ENCODE peak calls at places on chromosomes 7 and 10, in five cellular contexts. I is colonic mucosa, Y is IMR-90, V is uterus, W is ascending aorta. J is an unnamed sample.
A peak's percentile ranks its signal among the peaks of the same experiment; 100 is the strongest.

GRCh38 chr7:77538186-77538907 is 1.3 kb downstream of the PTPN12 start:
- DNase-seq in I (peak; percentile 93), Y (peak; percentile 93), V (peak; percentile 90), W (peak; percentile 94), J (peak; percentile 80)

GRCh38 chr10:117631276-117632151 is 89.0 kb downstream of the EMX2 start:
- DNase-seq in I (no peak), Y (no peak), V (peak; percentile 52), W (no peak), J (no peak)

GRCh38 chr10:42866115-42866995 is 83.8 kb downstream of the BMS1 start:
- DNase-seq in I (peak; percentile 64), Y (peak; percentile 64), V (peak; percentile 28), W (no peak), J (no peak)

GRCh38 chr7:28037220-28038010 is 143.2 kb downstream of the JAZF1 start:
- DNase-seq in I (no peak), Y (peak; percentile 98), V (peak; percentile 29), W (no peak), J (no peak)

GRCh38 chr10:98173258-98173657 is 38.8 kb downstream of the R3HCC1L start:
- DNase-seq in I (no peak), Y (no peak), V (no peak), W (no peak), J (no peak)

GRCh38 chr7:54278847-54279246 is 263.3 kb upstream of the VSTM2A start:
- DNase-seq in I (no peak), Y (no peak), V (no peak), W (no peak), J (no peak)

GRCh38 chr10:65341323-65341922 is 1584.4 kb upstream of the LRRTM3 start:
- DNase-seq in I (no peak), Y (no peak), V (no peak), W (no peak), J (no peak)

GRCh38 chr10:6232225-6232807 is 29.6 kb downstream of the PFKFB3 start:
- DNase-seq in I (no peak), Y (no peak), V (no peak), W (no peak), J (no peak)

GRCh38 chr10:35643976-35644799 is 2.1 kb upstream of the FZD8 start:
- DNase-seq in I (peak; percentile 34), Y (no peak), V (no peak), W (no peak), J (no peak)

GRCh38 chr7:155038335-155038734 is 31.8 kb upstream of the HTR5A start:
- DNase-seq in I (no peak), Y (no peak), V (no peak), W (no peak), J (no peak)

GRCh38 chr7:39651262-39651661 is 27.9 kb downstream of the RALA start:
- DNase-seq in I (no peak), Y (peak; percentile 83), V (no peak), W (no peak), J (no peak)

GRCh38 chr7:123622660-123623386 is 21.2 kb downstream of the ASB15 start:
- DNase-seq in I (peak; percentile 19), Y (no peak), V (no peak), W (no peak), J (no peak)

GRCh38 chr7:106664343-106664742 is 3.4 kb upstream of the CCDC71L start:
- DNase-seq in I (no peak), Y (no peak), V (no peak), W (no peak), J (no peak)

GRCh38 chr7:35761882-35762720 is 38.8 kb upstream of the SEPTIN7 start:
- DNase-seq in I (no peak), Y (peak; percentile 82), V (no peak), W (no peak), J (no peak)

GRCh38 chr10:78306358-78306757 is 272.7 kb downstream of the RPS24 start:
- DNase-seq in I (peak; percentile 13), Y (no peak), V (no peak), W (peak; percentile 38), J (no peak)

GRCh38 chr7:52634996-52635395 is 400.4 kb upstream of the POM121L12 start:
- DNase-seq in I (no peak), Y (no peak), V (no peak), W (no peak), J (no peak)

GRCh38 chr7:45123913-45124312 is 12.4 kb upstream of the TBRG4 start:
- DNase-seq in I (no peak), Y (no peak), V (no peak), W (no peak), J (no peak)

GRCh38 chr7:148398844-148399365 is 191.7 kb upstream of the C7orf33 start:
- DNase-seq in I (no peak), Y (no peak), V (no peak), W (no peak), J (no peak)

GRCh38 chr10:4763960-4764428 is 62.0 kb upstream of the AKR1E2 start:
- DNase-seq in I (no peak), Y (peak; percentile 87), V (no peak), W (no peak), J (no peak)

GRCh38 chr7:137774793-137775201 is 72.0 kb downstream of the DGKI start:
- DNase-seq in I (no peak), Y (peak; percentile 61), V (no peak), W (no peak), J (no peak)

GRCh38 chr7:46791180-46791579 is 790.7 kb downstream of the TNS3 start:
- DNase-seq in I (no peak), Y (no peak), V (no peak), W (no peak), J (no peak)

GRCh38 chr7:116393654-116394053 is 105.9 kb upstream of the CAV2 start:
- DNase-seq in I (no peak), Y (peak; percentile 49), V (peak; percentile 44), W (no peak), J (no peak)

GRCh38 chr7:111788426-111788825 is 226.1 kb upstream of the IMMP2L start:
- DNase-seq in I (no peak), Y (peak; percentile 61), V (no peak), W (no peak), J (no peak)

GRCh38 chr7:73978681-73979563 is 49.1 kb upstream of the ELN start:
- DNase-seq in I (peak; percentile 95), Y (no peak), V (peak; percentile 26), W (peak; percentile 75), J (no peak)

DNA sequence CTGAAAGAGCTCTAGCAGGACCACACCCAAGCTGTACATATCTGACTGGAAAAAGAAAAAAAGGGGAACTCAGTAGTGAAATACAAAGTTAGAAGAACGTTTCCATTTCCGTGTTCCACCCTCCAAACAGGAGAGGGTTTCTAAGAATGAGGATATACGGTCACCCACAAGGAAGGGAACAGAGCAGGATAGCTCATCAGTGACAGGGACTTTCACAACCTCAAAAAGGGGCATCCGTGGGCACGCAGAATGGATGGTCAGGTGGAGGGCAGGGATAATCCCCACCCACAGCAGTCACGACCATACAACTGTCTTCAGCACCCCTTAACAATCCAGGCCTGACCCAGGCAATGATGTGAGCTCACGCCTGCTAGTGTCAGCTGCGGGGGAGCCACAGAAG is 4.3 kb upstream of the ANKRD61 start:
- DNase-seq in I (peak; percentile 29), Y (no peak), V (no peak), W (no peak), J (no peak)
- H3K36me3 ChIP-seq in I (peaks cover 16% of the 10 kb centered on the region), Y (peaks cover 67% of the 10 kb centered on the region), V (peaks cover 3% of the 10 kb centered on the region), W (peaks cover 81% of the 10 kb centered on the region), J (peaks cover 70% of the 10 kb centered on the region)

GRCh38 chr10:20962165-20962564 is 65.1 kb upstream of the NEBL start:
- DNase-seq in I (no peak), Y (no peak), V (no peak), W (no peak), J (no peak)
- H3K4me3 ChIP-seq in I (no peak overlapping the region), Y (no peak overlapping the region), V (no peak overlapping the region), W (no peak overlapping the region), J (no peak overlapping the region)

DNA sequence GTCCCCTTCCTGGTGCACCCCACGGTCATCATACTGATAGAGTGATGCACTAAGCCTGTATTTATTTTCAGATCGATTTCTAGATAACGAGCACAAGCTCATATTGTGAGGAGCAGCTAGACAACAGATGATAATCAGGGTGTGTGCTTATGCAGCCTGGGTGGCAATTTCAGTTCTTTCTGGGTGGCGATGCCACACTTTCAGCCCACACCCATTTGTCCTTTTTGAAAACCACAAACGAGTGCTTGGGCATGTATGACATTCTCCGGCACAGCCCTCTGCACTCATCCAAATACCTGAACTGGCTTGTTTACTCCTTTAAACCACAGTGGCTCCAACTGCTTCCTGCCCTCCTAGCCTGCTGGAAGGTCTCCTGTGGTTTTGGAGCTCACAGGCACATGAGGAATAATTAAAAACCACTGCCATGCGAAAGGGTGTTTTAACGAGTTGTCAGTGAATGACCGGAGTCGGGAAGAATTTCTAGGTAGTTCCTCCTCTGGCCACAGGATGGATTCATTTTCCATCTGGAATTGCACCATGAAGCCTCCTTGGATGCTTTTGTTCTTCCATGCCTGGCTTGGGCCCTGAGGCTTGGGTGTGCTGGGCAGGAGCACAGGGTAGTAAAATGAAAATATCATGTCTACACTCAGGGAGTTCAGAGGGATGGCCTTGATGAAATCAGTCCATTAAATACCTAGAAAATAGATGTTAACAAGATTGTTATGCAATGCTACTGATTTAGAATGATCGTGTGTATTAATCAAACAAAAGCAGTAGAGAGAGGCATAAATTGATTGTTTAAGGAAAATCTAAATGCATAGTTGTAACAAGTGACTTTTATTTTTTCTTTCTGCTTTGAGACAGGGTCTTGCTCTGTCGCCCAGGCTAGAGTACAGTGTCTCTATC is 52.4 kb upstream of the ITGB1 start:
- DNase-seq in I (no peak), Y (peak; percentile 86), V (no peak), W (no peak), J (no peak)
- TF ChIP-seq CTCF in I (peak; percentile 24), Y (peak; percentile 66), V (no peak), W (no peak), J (no peak)

DNA sequence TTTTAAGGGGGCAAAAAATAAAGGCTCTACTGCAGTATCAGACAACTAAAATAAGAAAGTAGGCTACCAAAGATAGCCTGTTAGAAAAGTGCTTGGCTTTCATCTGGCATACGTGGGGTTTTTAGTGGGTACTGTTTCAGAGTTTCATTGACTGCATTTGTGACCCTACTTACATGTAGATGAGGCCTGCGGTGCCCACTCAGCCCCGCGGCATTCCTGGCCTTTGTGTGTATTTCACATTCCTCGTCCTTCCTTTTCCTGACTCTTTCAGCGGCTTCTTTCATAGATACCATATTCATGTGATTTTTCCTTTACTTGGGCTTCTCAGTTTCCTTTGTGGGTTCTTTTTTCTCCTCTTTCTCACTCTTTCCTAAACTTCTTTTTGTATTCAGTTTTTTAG is 50.7 kb downstream of the UBE3C start:
- DNase-seq in I (no peak), Y (no peak), V (no peak), W (no peak), J (no peak)
- H3K36me3 ChIP-seq in I (peaks cover 7% of the 10 kb centered on the region), Y (peaks cover 36% of the 10 kb centered on the region), V (no peaks in the 10 kb centered on the region), W (peaks cover 40% of the 10 kb centered on the region), J (peaks cover 23% of the 10 kb centered on the region)